ENCODE peak calls at places on chromosome 14, in five cellular contexts. R is activated CD4-positive, CD25-positive, alpha-beta regulatory T cell; Z is Peyer's patch; G is ELR; X is GM04503. E is an unnamed sample.

GRCh38 chr14:57408634-57409033 is 18.2 kb downstream of the NAA30 start:
- DNase-seq in Z (no peak), X (no peak), G (no peak), R (no peak), E (no peak)

GRCh38 chr14:103316723-103317122 is 17.3 kb upstream of the EIF5 start:
- DNase-seq in X (no peak), R (no peak), Z (no peak), G (no peak), E (no peak)

GRCh38 chr14:102055181-102055901 is 31.5 kb downstream of the HSP90AA1 start:
- DNase-seq in X (peak), Z (no peak), G (peak), R (no peak), E (no peak)

GRCh38 chr14:102039157-102039556 is 47.7 kb downstream of the HSP90AA1 start:
- DNase-seq in X (no peak), R (no peak), G (no peak), Z (no peak), E (no peak)

GRCh38 chr14:98181768-98182167 is 1090.2 kb downstream of the BCL11B start:
- DNase-seq in X (no peak), Z (no peak), R (no peak), G (no peak), E (no peak)

GRCh38 chr14:50021261-50021660 is 95.1 kb downstream of the VCPKMT start:
- DNase-seq in G (no peak), R (no peak), X (no peak), Z (no peak), E (no peak)

GRCh38 chr14:52175982-52176502 is 91.5 kb upstream of the PTGDR start:
- DNase-seq in Z (peak), X (no peak), G (no peak), R (no peak), E (no peak)

GRCh38 chr14:24325131-24325530 is 9.7 kb downstream of the ADCY4 start:
- DNase-seq in G (no peak), Z (no peak), X (no peak), R (no peak), E (no peak)

GRCh38 chr14:35557221-35557747 is 23.3 kb downstream of the INSM2 start:
- DNase-seq in X (no peak), G (no peak), R (no peak), Z (no peak), E (no peak)

GRCh38 chr14:77014004-77014604 is 14.4 kb downstream of the IRF2BPL start:
- DNase-seq in Z (no peak), R (no peak), G (no peak), X (no peak), E (no peak)

GRCh38 chr14:101132051-101132541 is 228.6 kb upstream of the RTL1 start:
- DNase-seq in X (no peak), R (no peak), Z (no peak), G (no peak), E (no peak)

GRCh38 chr14:105364100-105364708 is 34.1 kb upstream of the TEX22 start:
- DNase-seq in X (peak), Z (peak), R (no peak), G (peak), E (peak)

GRCh38 chr14:101113108-101113612 is 209.6 kb upstream of the RTL1 start:
- DNase-seq in X (no peak), Z (no peak), G (no peak), R (no peak), E (no peak)

GRCh38 chr14:56491299-56492285 is 88.0 kb upstream of the TMEM260 start:
- DNase-seq in Z (peak), X (no peak), G (peak), R (no peak), E (peak)

GRCh38 chr14:24080888-24081738 is 9.8 kb downstream of the CPNE6 start:
- DNase-seq in X (no peak), Z (peak), R (peak), G (peak), E (peak)

GRCh38 chr14:21978184-21978998 is 304.8 kb upstream of the OR4E1 start:
- DNase-seq in Z (peak), R (no peak), X (no peak), G (peak), E (peak)